ENCODE peak calls at places on chromosomes 11 and 22, in seven cellular contexts. One of them, this sample, is unnamed.

GRCh38 chr11:130118636-130119387 is 40.8 kb upstream of the ST14 start:
- DNase-seq in heart left ventricle: no peak
- DNase-seq in HFFc6: no peak
- DNase-seq in fibroblast of lung: no peak
- DNase-seq in cardiac muscle cell: no peak
- DNase-seq in GM23338: no peak
- DNase-seq in GM12864: no peak
- DNase-seq in this sample: peak

GRCh38 chr11:12189543-12190235 is 79.3 kb downstream of the MICAL2 start:
- DNase-seq in heart left ventricle: no peak
- DNase-seq in GM23338: no peak
- DNase-seq in fibroblast of lung: no peak
- DNase-seq in HFFc6: no peak
- DNase-seq in GM12864: no peak
- DNase-seq in cardiac muscle cell: no peak
- DNase-seq in this sample: no peak

GRCh38 chr11:117837791-117838190 is 13.2 kb upstream of the FXYD2 start:
- DNase-seq in cardiac muscle cell: no peak
- DNase-seq in HFFc6: no peak
- DNase-seq in heart left ventricle: peak
- DNase-seq in fibroblast of lung: no peak
- DNase-seq in GM12864: no peak
- DNase-seq in GM23338: no peak
- DNase-seq in this sample: no peak

GRCh38 chr11:68242616-68243015 is 29.2 kb downstream of the C11orf24 start:
- DNase-seq in HFFc6: no peak
- DNase-seq in fibroblast of lung: no peak
- DNase-seq in GM12864: no peak
- DNase-seq in cardiac muscle cell: no peak
- DNase-seq in heart left ventricle: no peak
- DNase-seq in GM23338: no peak
- DNase-seq in this sample: no peak

GRCh38 chr11:14124886-14125285 is 162.4 kb downstream of the SPON1 start:
- DNase-seq in HFFc6: no peak
- DNase-seq in fibroblast of lung: no peak
- DNase-seq in heart left ventricle: no peak
- DNase-seq in GM23338: no peak
- DNase-seq in GM12864: no peak
- DNase-seq in cardiac muscle cell: no peak
- DNase-seq in this sample: no peak

GRCh38 chr22:43851058-43851978 is 11.0 kb downstream of the SULT4A1 start:
- DNase-seq in fibroblast of lung: no peak
- DNase-seq in GM12864: no peak
- DNase-seq in heart left ventricle: no peak
- DNase-seq in cardiac muscle cell: no peak
- DNase-seq in GM23338: no peak
- DNase-seq in HFFc6: no peak
- DNase-seq in this sample: no peak

GRCh38 chr11:114775849-114776621 is 97.7 kb downstream of the NXPE2 start:
- DNase-seq in GM23338: no peak
- DNase-seq in HFFc6: no peak
- DNase-seq in GM12864: no peak
- DNase-seq in fibroblast of lung: no peak
- DNase-seq in heart left ventricle: peak
- DNase-seq in cardiac muscle cell: peak
- DNase-seq in this sample: no peak

GRCh38 chr11:12868315-12869073 is 140.6 kb upstream of the RASSF10 start:
- DNase-seq in heart left ventricle: no peak
- DNase-seq in GM12864: no peak
- DNase-seq in fibroblast of lung: peak
- DNase-seq in cardiac muscle cell: no peak
- DNase-seq in GM23338: no peak
- DNase-seq in HFFc6: peak
- DNase-seq in this sample: no peak

GRCh38 chr11:45648931-45649330 is 16.5 kb downstream of the CHST1 start:
- DNase-seq in cardiac muscle cell: no peak
- DNase-seq in HFFc6: no peak
- DNase-seq in GM12864: no peak
- DNase-seq in heart left ventricle: no peak
- DNase-seq in fibroblast of lung: no peak
- DNase-seq in GM23338: no peak
- DNase-seq in this sample: no peak

GRCh38 chr22:25892678-25893077 is 150.7 kb downstream of the MYO18B start:
- DNase-seq in GM23338: peak
- DNase-seq in HFFc6: no peak
- DNase-seq in fibroblast of lung: no peak
- DNase-seq in cardiac muscle cell: no peak
- DNase-seq in heart left ventricle: no peak
- DNase-seq in GM12864: no peak
- DNase-seq in this sample: no peak

GRCh38 chr11:18676803-18677202 is 21.8 kb upstream of the TMEM86A start:
- DNase-seq in fibroblast of lung: no peak
- DNase-seq in cardiac muscle cell: no peak
- DNase-seq in GM12864: no peak
- DNase-seq in GM23338: no peak
- DNase-seq in heart left ventricle: no peak
- DNase-seq in HFFc6: no peak
- DNase-seq in this sample: no peak

GRCh38 chr22:36325163-36326031 is 62.4 kb downstream of the MYH9 start:
- DNase-seq in GM23338: no peak
- DNase-seq in cardiac muscle cell: no peak
- DNase-seq in heart left ventricle: peak
- DNase-seq in fibroblast of lung: peak
- DNase-seq in GM12864: no peak
- DNase-seq in HFFc6: peak
- DNase-seq in this sample: no peak

GRCh38 chr11:78460468-78460867 is 42.8 kb upstream of the GAB2 start:
- DNase-seq in GM12864: peak
- DNase-seq in heart left ventricle: no peak
- DNase-seq in cardiac muscle cell: no peak
- DNase-seq in GM23338: no peak
- DNase-seq in HFFc6: peak
- DNase-seq in fibroblast of lung: peak
- DNase-seq in this sample: peak

GRCh38 chr22:40635940-40636379 is 559 bp downstream of the MRTFA start:
- DNase-seq in cardiac muscle cell: no peak
- DNase-seq in GM23338: peak
- DNase-seq in GM12864: no peak
- DNase-seq in fibroblast of lung: no peak
- DNase-seq in heart left ventricle: peak
- DNase-seq in HFFc6: no peak
- DNase-seq in this sample: no peak

GRCh38 chr22:40637181-40638150 is 947 bp upstream of the MRTFA start:
- DNase-seq in fibroblast of lung: no peak
- DNase-seq in HFFc6: peak
- DNase-seq in heart left ventricle: peak
- DNase-seq in cardiac muscle cell: no peak
- DNase-seq in GM12864: no peak
- DNase-seq in GM23338: peak
- DNase-seq in this sample: no peak

GRCh38 chr22:40635008-40635939 is 1.2 kb downstream of the MRTFA start:
- DNase-seq in fibroblast of lung: peak
- DNase-seq in cardiac muscle cell: no peak
- DNase-seq in heart left ventricle: no peak
- DNase-seq in GM12864: no peak
- DNase-seq in GM23338: peak
- DNase-seq in HFFc6: peak
- DNase-seq in this sample: no peak

GRCh38 chr22:40638261-40638660 is 1.7 kb upstream of the MRTFA start:
- DNase-seq in HFFc6: no peak
- DNase-seq in GM23338: no peak
- DNase-seq in cardiac muscle cell: no peak
- DNase-seq in fibroblast of lung: no peak
- DNase-seq in GM12864: no peak
- DNase-seq in heart left ventricle: no peak
- DNase-seq in this sample: no peak

GRCh38 chr22:40636380-40637180 is at the start of gene MRTFA:
- DNase-seq in heart left ventricle: peak
- DNase-seq in fibroblast of lung: peak
- DNase-seq in GM23338: peak
- DNase-seq in GM12864: peak
- DNase-seq in cardiac muscle cell: peak
- DNase-seq in HFFc6: peak
- DNase-seq in this sample: peak
- TF ChIP-seq CTCF in heart left ventricle: no peak
- TF ChIP-seq CTCF in fibroblast of lung: no peak
- TF ChIP-seq CTCF in GM23338: no peak
- TF ChIP-seq CTCF in GM12864: no peak
- TF ChIP-seq CTCF in cardiac muscle cell: no peak
- TF ChIP-seq CTCF in HFFc6: no peak
- TF ChIP-seq CTCF in this sample: no peak

DNA sequence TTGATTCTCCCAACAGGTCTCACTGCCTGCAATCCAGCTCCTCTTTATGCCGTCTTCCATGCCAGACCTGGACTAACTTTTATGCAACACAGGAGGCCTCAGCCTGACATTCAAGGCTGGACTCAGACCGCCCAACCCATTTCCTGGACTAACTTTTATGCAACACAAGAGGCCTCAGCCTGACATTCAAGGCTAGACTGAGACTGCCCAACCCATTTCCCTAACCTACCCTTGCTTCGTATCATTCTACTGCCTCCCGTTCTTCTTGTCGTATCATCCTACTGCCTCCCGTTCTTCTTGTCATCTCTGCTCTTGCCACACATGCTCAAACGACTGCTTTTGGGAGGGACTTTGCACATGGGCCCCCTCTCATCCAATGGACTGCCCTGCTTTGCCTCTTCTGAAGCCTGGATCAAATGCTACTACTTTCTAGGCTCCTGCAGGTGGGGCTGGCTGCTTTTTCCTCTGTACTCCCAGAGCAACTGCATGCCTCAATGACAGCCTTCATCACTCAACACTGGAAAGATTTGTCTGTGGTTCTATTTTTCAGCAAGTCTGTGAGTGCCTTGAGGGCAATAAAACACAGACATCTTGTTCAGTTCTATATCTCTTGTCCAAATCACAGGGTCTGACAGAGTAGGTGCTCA is 7.8 kb downstream of the TBC1D10A start:
- DNase-seq in GM12864: no peak
- DNase-seq in fibroblast of lung: no peak
- DNase-seq in HFFc6: no peak
- DNase-seq in heart left ventricle: no peak
- DNase-seq in cardiac muscle cell: peak
- DNase-seq in GM23338: peak
- DNase-seq in this sample: no peak
- TF ChIP-seq CTCF in GM12864: no peak
- TF ChIP-seq CTCF in fibroblast of lung: no peak
- TF ChIP-seq CTCF in HFFc6: no peak
- TF ChIP-seq CTCF in heart left ventricle: peak
- TF ChIP-seq CTCF in cardiac muscle cell: peak
- TF ChIP-seq CTCF in GM23338: no peak
- TF ChIP-seq CTCF in this sample: no peak

DNA sequence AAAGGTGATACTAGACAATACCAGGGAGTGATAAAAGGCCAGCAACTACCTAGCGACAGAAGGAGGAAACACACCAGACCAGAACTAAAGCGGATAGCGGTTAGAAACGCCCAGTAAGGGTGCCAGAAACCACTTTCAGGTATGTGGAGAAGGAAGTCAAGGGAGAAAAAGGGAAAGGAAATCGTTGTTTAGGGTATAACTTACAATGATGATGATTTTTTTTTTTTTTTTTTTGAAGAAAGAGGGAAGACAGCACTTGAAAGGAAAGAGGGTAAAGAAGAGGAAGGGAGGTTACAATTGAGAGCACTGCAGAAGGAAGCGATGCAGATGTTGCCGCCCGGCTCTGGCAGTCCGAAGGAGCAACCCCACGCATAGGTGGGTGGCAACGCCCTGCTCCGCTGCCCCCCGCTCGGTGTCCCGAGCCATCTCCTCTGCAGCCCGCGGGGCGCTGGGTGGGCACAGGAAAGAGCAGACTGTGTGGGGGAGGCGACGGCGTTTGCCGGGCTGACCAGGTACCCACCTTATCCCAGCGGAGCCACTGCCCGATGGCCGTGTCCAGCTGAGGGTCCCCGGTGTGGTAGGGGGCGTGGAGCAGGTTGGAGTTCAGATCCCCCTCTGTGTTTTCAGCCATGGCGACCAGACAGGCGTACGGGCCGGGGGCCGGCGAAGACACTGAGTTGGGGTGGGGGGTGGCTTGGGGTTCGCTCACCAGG is 546 bp downstream of the PGM2L1 start:
- DNase-seq in fibroblast of lung: no peak
- DNase-seq in heart left ventricle: peak
- DNase-seq in GM23338: peak
- DNase-seq in cardiac muscle cell: peak
- DNase-seq in GM12864: no peak
- DNase-seq in HFFc6: no peak
- DNase-seq in this sample: peak
- TF ChIP-seq CTCF in fibroblast of lung: no peak
- TF ChIP-seq CTCF in heart left ventricle: no peak
- TF ChIP-seq CTCF in GM23338: no peak
- TF ChIP-seq CTCF in cardiac muscle cell: no peak
- TF ChIP-seq CTCF in GM12864: peak
- TF ChIP-seq CTCF in HFFc6: no peak
- TF ChIP-seq CTCF in this sample: no peak

DNA sequence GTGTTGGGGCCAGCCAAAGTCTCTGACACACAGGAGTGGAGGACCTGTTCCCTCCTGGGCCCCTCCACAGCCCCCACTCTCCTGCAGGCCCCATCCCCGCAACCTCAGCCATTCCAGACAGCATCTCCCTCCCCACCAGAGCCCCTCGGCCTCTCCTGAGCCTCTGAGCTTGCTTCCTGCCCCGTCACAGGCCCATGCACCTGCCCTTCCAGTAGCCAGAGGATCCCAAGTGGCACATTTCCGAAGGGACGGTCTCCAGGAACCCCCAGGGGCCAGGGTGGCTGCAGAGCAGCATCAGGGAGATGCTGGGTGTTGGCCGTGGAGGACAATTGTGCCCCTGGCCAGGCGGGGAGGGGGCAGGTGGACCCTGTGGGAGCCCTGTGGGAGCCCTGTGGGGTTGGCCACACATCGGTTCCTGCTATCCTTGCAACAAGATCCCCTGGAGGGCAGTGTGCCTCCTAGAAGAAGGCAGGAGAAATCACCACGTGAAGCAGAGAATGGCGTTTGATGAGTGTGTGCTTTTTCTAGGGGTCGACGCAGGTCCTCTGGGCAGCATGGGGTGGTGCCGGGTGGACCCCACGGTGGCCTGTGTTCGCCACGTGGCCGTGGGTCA is 45.3 kb upstream of the PPARA start:
- DNase-seq in GM12864: no peak
- DNase-seq in fibroblast of lung: no peak
- DNase-seq in heart left ventricle: no peak
- DNase-seq in HFFc6: no peak
- DNase-seq in GM23338: no peak
- DNase-seq in cardiac muscle cell: no peak
- DNase-seq in this sample: no peak
- TF ChIP-seq CTCF in GM12864: no peak
- TF ChIP-seq CTCF in fibroblast of lung: no peak
- TF ChIP-seq CTCF in heart left ventricle: no peak
- TF ChIP-seq CTCF in HFFc6: no peak
- TF ChIP-seq CTCF in GM23338: no peak
- TF ChIP-seq CTCF in cardiac muscle cell: no peak
- TF ChIP-seq CTCF in this sample: no peak

GRCh38 chr11:127789887-127790286 is 789.3 kb upstream of the KIRREL3 start:
- DNase-seq in heart left ventricle: no peak
- DNase-seq in GM12864: no peak
- DNase-seq in fibroblast of lung: no peak
- DNase-seq in GM23338: peak
- DNase-seq in cardiac muscle cell: peak
- DNase-seq in HFFc6: no peak
- DNase-seq in this sample: no peak
- TF ChIP-seq CTCF in heart left ventricle: peak
- TF ChIP-seq CTCF in GM12864: peak
- TF ChIP-seq CTCF in fibroblast of lung: peak
- TF ChIP-seq CTCF in GM23338: peak
- TF ChIP-seq CTCF in cardiac muscle cell: no peak
- TF ChIP-seq CTCF in HFFc6: peak
- TF ChIP-seq CTCF in this sample: peak

GRCh38 chr22:42116848-42117424 is 13.7 kb downstream of the CYP2D6 start:
- DNase-seq in fibroblast of lung: peak
- DNase-seq in HFFc6: no peak
- DNase-seq in GM23338: peak
- DNase-seq in heart left ventricle: no peak
- DNase-seq in cardiac muscle cell: no peak
- DNase-seq in GM12864: no peak
- DNase-seq in this sample: no peak
- TF ChIP-seq CTCF in fibroblast of lung: no peak
- TF ChIP-seq CTCF in HFFc6: no peak
- TF ChIP-seq CTCF in GM23338: peak
- TF ChIP-seq CTCF in heart left ventricle: no peak
- TF ChIP-seq CTCF in cardiac muscle cell: no peak
- TF ChIP-seq CTCF in GM12864: no peak
- TF ChIP-seq CTCF in this sample: no peak